ENCODE peak calls at places on chromosomes 5 and 9, in nine cellular contexts. A, Z, W, K, F, Y, J, M and Q are unnamed samples.

GRCh38 chr5:75472973-75473372 is 38.5 kb downstream of the CERT1 start:
- DNase-seq in A (no peak), Z (no peak), W (no peak), K (no peak), F (no peak), Y (no peak), J (no peak), M (no peak), Q (no peak)

GRCh38 chr5:181203842-181204560 is 995 bp downstream of the TRIM7 start:
- DNase-seq in A (no peak), Z (no peak), W (no peak), K (no peak), F (no peak), Y (no peak), J (no peak), M (no peak), Q (no peak)

GRCh38 chr5:41128291-41128690 is 57.1 kb upstream of the MROH2B start:
- DNase-seq in A (no peak), Z (no peak), W (no peak), K (no peak), F (no peak), Y (no peak), J (no peak), M (no peak), Q (no peak)

GRCh38 chr9:134840511-134840910 is 40.1 kb upstream of the FCN2 start:
- DNase-seq in A (no peak), Z (no peak), W (no peak), K (no peak), F (no peak), Y (no peak), J (no peak), M (no peak), Q (no peak)

GRCh38 chr5:170632266-170632984 is 128.6 kb downstream of the KCNIP1 start:
- DNase-seq in A (no peak), Z (no peak), W (no peak), K (no peak), F (no peak), Y (no peak), J (no peak), M (peak), Q (no peak)

GRCh38 chr5:109656829-109657228 is 32.9 kb upstream of the MAN2A1 start:
- DNase-seq in A (peak), Z (peak), W (peak), K (peak), F (peak), Y (peak), J (no peak), M (no peak), Q (no peak)

GRCh38 chr5:112388739-112389138 is 30.3 kb downstream of the EPB41L4A start:
- DNase-seq in A (no peak), Z (no peak), W (no peak), K (no peak), F (no peak), Y (no peak), J (no peak), M (no peak), Q (no peak)

GRCh38 chr9:133888048-133888778 is 103.9 kb downstream of the VAV2 start:
- DNase-seq in A (no peak), Z (no peak), W (no peak), K (no peak), F (no peak), Y (no peak), J (no peak), M (no peak), Q (no peak)

GRCh38 chr5:107593009-107593408 is 77.7 kb downstream of the EFNA5 start:
- DNase-seq in A (no peak), Z (no peak), W (no peak), K (no peak), F (no peak), Y (no peak), J (no peak), M (no peak), Q (no peak)

GRCh38 chr5:74028976-74029375 is 403.0 kb downstream of the ARHGEF28 start:
- DNase-seq in A (no peak), Z (no peak), W (no peak), K (no peak), F (no peak), Y (peak), J (no peak), M (no peak), Q (no peak)

GRCh38 chr9:123550797-123551196 is 194.8 kb downstream of the CRB2 start:
- DNase-seq in A (no peak), Z (no peak), W (no peak), K (no peak), F (no peak), Y (no peak), J (no peak), M (peak), Q (no peak)

GRCh38 chr9:92176068-92176799 is 61.0 kb upstream of the SPTLC1 start:
- DNase-seq in A (no peak), Z (no peak), W (no peak), K (no peak), F (no peak), Y (no peak), J (no peak), M (no peak), Q (no peak)

GRCh38 chr5:108655750-108656450 is 91.8 kb upstream of the FER start:
- DNase-seq in A (peak), Z (no peak), W (peak), K (no peak), F (no peak), Y (peak), J (no peak), M (no peak), Q (no peak)

GRCh38 chr5:146731909-146732659 is 146.5 kb downstream of the PPP2R2B start:
- DNase-seq in A (peak), Z (no peak), W (peak), K (no peak), F (no peak), Y (peak), J (no peak), M (no peak), Q (no peak)

GRCh38 chr9:16960084-16960483 is 89.6 kb upstream of the BNC2 start:
- DNase-seq in A (peak), Z (no peak), W (peak), K (no peak), F (no peak), Y (peak), J (no peak), M (no peak), Q (no peak)

GRCh38 chr5:145811834-145812625 is 23.1 kb downstream of the PRELID2 start:
- DNase-seq in A (peak), Z (no peak), W (peak), K (no peak), F (peak), Y (peak), J (no peak), M (no peak), Q (no peak)

GRCh38 chr5:395921-396714 is 46.9 kb upstream of the EXOC3 start:
- DNase-seq in A (no peak), Z (no peak), W (no peak), K (peak), F (no peak), Y (no peak), J (no peak), M (no peak), Q (no peak)

GRCh38 chr9:72477862-72478564 is 43.4 kb upstream of the TMC1 start:
- DNase-seq in A (peak), Z (no peak), W (peak), K (peak), F (no peak), Y (peak), J (no peak), M (no peak), Q (peak)

GRCh38 chr9:6197330-6197729 is 18.3 kb upstream of the IL33 start:
- DNase-seq in A (no peak), Z (no peak), W (no peak), K (no peak), F (no peak), Y (no peak), J (no peak), M (no peak), Q (no peak)

GRCh38 chr9:135148386-135148785 is 60.9 kb downstream of the OLFM1 start:
- DNase-seq in A (no peak), Z (no peak), W (no peak), K (no peak), F (no peak), Y (no peak), J (no peak), M (no peak), Q (no peak)

GRCh38 chr9:92189782-92190535 is 74.7 kb upstream of the SPTLC1 start:
- DNase-seq in A (no peak), Z (no peak), W (no peak), K (no peak), F (no peak), Y (no peak), J (no peak), M (no peak), Q (no peak)

GRCh38 chr9:97109194-97109811 is 70.4 kb upstream of the CTSV start:
- DNase-seq in A (peak), Z (no peak), W (peak), K (peak), F (no peak), Y (peak), J (peak), M (no peak), Q (peak)

GRCh38 chr5:125049721-125050357 is 303.4 kb upstream of the ZNF608 start:
- DNase-seq in A (peak), Z (no peak), W (no peak), K (no peak), F (no peak), Y (no peak), J (no peak), M (no peak), Q (no peak)

GRCh38 chr5:85646641-85647040 is 971.1 kb upstream of the COX7C start:
- DNase-seq in A (no peak), Z (no peak), W (no peak), K (no peak), F (no peak), Y (no peak), J (no peak), M (no peak), Q (no peak)

GRCh38 chr5:40914835-40915234 is 5.5 kb downstream of the C7 start:
- DNase-seq in A (peak), Z (no peak), W (no peak), K (no peak), F (no peak), Y (peak), J (no peak), M (no peak), Q (no peak)

GRCh38 chr9:6931913-6932312 is 174.1 kb downstream of the KDM4C start:
- DNase-seq in A (peak), Z (no peak), W (peak), K (no peak), F (peak), Y (peak), J (no peak), M (no peak), Q (no peak)

GRCh38 chr5:107615173-107615856 is 55.4 kb downstream of the EFNA5 start:
- DNase-seq in A (no peak), Z (no peak), W (no peak), K (no peak), F (no peak), Y (peak), J (no peak), M (no peak), Q (no peak)

GRCh38 chr5:141814064-141814982 is 63.9 kb downstream of the PCDH1 start:
- DNase-seq in A (no peak), Z (no peak), W (no peak), K (no peak), F (no peak), Y (no peak), J (peak), M (peak), Q (peak)
- TF ChIP-seq CTCF in A (peak), Z (peak), W (peak), K (peak), F (peak), Y (peak), J (peak), M (peak), Q (peak)

GRCh38 chr9:21996438-21996837 is 1.8 kb downstream of the CDKN2B-AS1 start:
- DNase-seq in A (no peak), Z (peak), W (no peak), K (no peak), F (no peak), Y (no peak), J (no peak), M (no peak), Q (peak)

GRCh38 chr9:21996858-21997257 is 2.3 kb downstream of the CDKN2B-AS1 start:
- DNase-seq in A (no peak), Z (no peak), W (no peak), K (no peak), F (no peak), Y (no peak), J (no peak), M (no peak), Q (no peak)

GRCh38 chr9:21994996-21995651 is 533 bp downstream of the CDKN2B-AS1 start:
- DNase-seq in A (peak), Z (peak), W (peak), K (peak), F (peak), Y (peak), J (peak), M (peak), Q (peak)

GRCh38 chr9:21994526-21994995 is at the start of gene CDKN2B-AS1:
- DNase-seq in A (peak), Z (peak), W (peak), K (no peak), F (peak), Y (peak), J (peak), M (no peak), Q (peak)

DNA sequence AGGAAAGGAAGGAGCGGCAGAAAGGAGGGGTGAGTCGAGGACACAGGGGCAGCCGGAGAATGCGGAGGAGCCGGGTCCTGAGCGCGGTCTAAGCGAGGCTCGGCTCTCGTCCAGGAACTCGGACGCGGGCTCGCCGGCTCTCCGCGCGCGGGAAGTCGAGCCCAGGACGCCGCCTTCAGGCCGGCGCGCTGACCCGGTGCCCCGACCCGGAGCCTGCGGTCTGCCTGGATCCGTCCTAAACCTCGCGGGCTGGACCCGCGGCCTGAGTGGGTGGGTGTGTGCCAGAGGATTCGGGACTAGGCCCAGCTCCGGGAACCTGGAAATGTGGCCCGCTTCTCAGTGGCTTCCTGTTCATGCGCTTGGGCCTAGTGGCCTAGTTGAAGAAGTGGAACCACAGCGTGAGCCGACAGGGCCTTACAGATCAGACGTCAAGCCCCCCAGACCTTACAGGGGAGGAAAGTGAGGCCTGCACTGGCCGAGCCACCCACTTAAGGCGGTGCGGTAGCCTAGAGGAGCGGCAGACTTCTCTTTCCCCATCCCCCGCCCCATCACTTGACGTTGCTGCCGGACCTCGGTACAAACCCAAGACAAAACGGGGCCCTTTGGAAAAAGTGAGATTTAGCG is 1.2 kb downstream of the CDKN2B-AS1 start:
- DNase-seq in A (peak), Z (peak), W (no peak), K (no peak), F (peak), Y (peak), J (peak), M (no peak), Q (peak)
- TF ChIP-seq CTCF in A (peak), Z (no peak), W (peak), K (no peak), F (no peak), Y (no peak), J (no peak), M (peak), Q (no peak)

DNA sequence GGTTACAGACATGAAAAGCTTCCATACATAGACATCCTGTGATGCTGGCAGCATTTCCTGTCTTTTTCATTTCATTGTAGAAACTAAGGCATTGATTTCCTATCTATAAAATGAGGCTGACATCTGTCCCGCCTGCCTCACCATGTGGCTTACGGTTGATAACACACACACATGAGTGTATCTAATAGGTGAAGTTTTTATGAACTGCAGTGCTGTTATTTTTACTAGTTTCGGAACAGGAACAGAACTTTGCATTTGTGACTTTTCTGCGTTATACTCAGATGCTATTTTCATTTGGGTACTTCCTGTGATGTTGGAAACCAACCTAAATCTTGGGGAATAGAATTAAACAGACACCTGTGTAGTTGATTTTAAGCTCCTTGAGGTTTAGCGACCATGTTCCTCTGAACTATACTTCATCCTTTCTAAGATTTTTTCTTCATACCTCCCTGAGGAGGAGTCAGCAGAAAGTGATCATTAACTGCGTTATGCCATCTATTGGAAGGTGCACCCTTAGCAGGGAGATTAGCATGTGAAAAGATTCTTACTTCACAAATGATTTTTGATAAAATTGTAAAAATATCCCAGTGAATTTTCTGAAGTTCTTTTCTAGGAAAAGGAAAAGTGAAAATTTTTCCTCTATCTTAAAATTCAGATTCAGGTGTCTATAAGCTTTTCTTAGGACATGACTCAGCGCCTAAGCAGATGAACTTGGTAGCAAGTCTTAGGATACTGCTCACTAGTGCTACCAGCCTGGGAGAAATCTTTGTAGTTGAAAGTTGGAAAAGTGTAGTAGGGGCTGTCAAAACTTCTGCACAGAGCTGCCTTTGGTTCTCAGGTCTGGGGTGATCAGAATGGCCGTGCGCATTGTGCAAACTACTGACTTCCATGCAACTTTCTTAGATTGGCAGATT is 134.5 kb downstream of the TRIO start:
- DNase-seq in A (no peak), Z (no peak), W (no peak), K (no peak), F (no peak), Y (no peak), J (no peak), M (no peak), Q (no peak)
- TF ChIP-seq CTCF in A (no peak), Z (no peak), W (no peak), K (no peak), F (no peak), Y (no peak), J (no peak), M (no peak), Q (no peak)

DNA sequence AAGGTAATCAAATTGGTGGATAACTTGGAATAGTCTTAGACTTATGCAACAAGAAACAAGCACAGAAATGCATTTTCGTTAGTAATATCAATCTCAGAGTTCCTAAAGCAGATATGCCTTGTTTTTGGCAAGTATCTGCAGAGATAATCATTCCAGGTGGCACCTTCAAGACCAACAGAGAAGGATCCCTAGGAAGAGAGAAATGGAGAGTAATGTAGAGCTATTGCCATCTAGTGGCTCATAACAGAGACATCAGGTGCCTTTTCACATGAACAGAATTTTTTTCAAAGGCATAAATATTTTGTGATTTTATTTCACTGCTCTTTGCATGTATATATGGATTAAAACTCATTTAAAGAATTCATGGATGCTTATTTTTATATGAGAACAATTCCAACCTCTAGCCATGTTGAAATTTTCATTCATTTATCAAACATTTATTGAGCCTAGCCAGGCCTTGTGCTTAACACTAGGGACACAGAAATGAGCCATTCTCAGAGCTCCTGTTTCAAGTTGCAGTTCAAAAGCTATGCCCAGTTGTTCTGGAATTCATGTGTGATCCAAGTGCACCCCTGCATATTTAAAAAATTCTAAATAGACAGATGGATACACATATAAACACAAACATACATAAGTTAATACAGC is 117.5 kb upstream of the OR13F1 start:
- DNase-seq in A (peak), Z (no peak), W (peak), K (no peak), F (no peak), Y (no peak), J (no peak), M (no peak), Q (no peak)
- TF ChIP-seq CTCF in A (peak), Z (peak), W (peak), K (peak), F (peak), Y (peak), J (peak), M (peak), Q (no peak)

DNA sequence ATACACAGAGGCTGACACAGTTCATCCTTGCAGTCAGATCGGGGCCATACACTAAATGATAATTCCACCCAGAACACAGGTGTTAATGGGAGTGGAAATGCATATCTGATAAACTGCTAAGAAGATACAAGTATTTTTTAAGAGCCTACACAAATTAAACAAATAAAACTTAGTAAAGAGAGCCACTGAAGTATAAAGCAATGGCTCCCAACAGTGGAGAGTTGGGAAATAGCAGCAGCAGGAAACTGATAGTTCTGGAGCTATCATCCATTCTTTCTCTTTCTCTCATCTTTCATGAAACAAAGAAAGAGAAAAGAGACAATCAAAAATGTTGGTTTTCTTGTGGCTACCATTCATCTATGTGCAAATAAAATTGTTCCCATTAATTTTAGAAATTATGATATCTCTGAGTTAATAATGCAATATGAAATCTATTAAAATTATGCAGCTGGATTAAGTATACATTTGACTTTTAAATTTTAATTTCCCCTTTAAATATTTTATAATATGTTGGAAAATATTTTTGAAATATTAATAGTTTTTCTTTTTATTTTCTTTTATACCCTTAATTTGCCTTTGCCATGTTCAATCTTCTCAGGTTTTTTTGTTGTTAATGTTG is 120.8 kb downstream of the EMB start:
- DNase-seq in A (no peak), Z (no peak), W (no peak), K (no peak), F (no peak), Y (no peak), J (no peak), M (no peak), Q (no peak)
- TF ChIP-seq CTCF in A (no peak), Z (no peak), W (peak), K (no peak), F (no peak), Y (no peak), J (no peak), M (no peak), Q (peak)

GRCh38 chr5:34833991-34834793 is 4.8 kb upstream of the TTC23L start:
- DNase-seq in A (no peak), Z (no peak), W (no peak), K (no peak), F (no peak), Y (no peak), J (no peak), M (no peak), Q (no peak)
- TF ChIP-seq CTCF in A (no peak), Z (no peak), W (no peak), K (no peak), F (no peak), Y (no peak), J (no peak), M (peak), Q (no peak)